ENCODE peak calls at places on chromosomes 16 and 17, in seven cellular contexts. S, U, V, I, B, W and N are unnamed samples.

GRCh38 chr16:86844691-86845090 is 266.3 kb downstream of the FOXL1 start:
- DNase-seq in I (no peak), U (no peak), W (peak), S (no peak), V (no peak), B (no peak), N (no peak)

GRCh38 chr16:4133897-4134372 is 17.7 kb upstream of the ADCY9 start:
- DNase-seq in S (no peak), U (no peak), I (no peak), B (no peak), W (no peak), V (peak), N (no peak)

GRCh38 chr17:21291357-21291756 is 6.8 kb downstream of the MAP2K3 start:
- DNase-seq in W (no peak), V (no peak), S (no peak), I (no peak), U (no peak), B (no peak), N (no peak)

GRCh38 chr16:82990155-82990554 is 363.4 kb downstream of the CDH13 start:
- DNase-seq in U (no peak), V (no peak), I (no peak), B (peak), W (no peak), S (no peak), N (no peak)

GRCh38 chr17:77516902-77517301 is 376.1 kb downstream of the SEC14L1 start:
- DNase-seq in I (no peak), B (peak), W (peak), U (peak), V (no peak), S (no peak), N (no peak)

GRCh38 chr16:66604376-66605176 is at the start of gene CMTM3:
- DNase-seq in I (peak), U (peak), W (peak), B (no peak), S (peak), V (peak), N (peak)

GRCh38 chr17:74852237-74853047 is 7.2 kb downstream of the GRIN2C start:
- DNase-seq in V (peak), B (peak), U (peak), S (no peak), I (no peak), W (no peak), N (peak)

GRCh38 chr17:74453665-74454196 is 12.7 kb upstream of the CD300A start:
- DNase-seq in W (peak), I (no peak), B (no peak), V (peak), U (no peak), S (no peak), N (no peak)

GRCh38 chr16:89031715-89032659 is 55.0 kb upstream of the CBFA2T3 start:
- DNase-seq in U (peak), B (no peak), I (no peak), W (peak), S (no peak), V (no peak), N (no peak)

GRCh38 chr17:76103274-76104139 is at the start of gene EXOC7:
- DNase-seq in W (peak), I (peak), V (peak), S (peak), B (peak), U (peak), N (peak)

GRCh38 chr17:75842411-75842810 is 1.8 kb downstream of the UNC13D start:
- DNase-seq in W (no peak), I (no peak), V (no peak), S (no peak), B (no peak), U (no peak), N (no peak)

GRCh38 chr16:72468582-72468981 is 296.6 kb upstream of the PMFBP1 start:
- DNase-seq in W (no peak), B (no peak), I (no peak), U (no peak), V (no peak), S (no peak), N (no peak)

GRCh38 chr16:85568519-85568918 is 44.6 kb upstream of the GSE1 start:
- DNase-seq in S (no peak), U (no peak), I (no peak), W (peak), V (no peak), B (no peak), N (no peak)

GRCh38 chr16:85565340-85565739 is 47.8 kb upstream of the GSE1 start:
- DNase-seq in B (no peak), W (no peak), S (no peak), U (no peak), V (no peak), I (no peak), N (no peak)

GRCh38 chr16:85565796-85566501 is 47.2 kb upstream of the GSE1 start:
- DNase-seq in S (no peak), W (no peak), U (no peak), V (no peak), B (no peak), I (no peak), N (no peak)

GRCh38 chr16:85567101-85567866 is 45.8 kb upstream of the GSE1 start:
- DNase-seq in V (no peak), I (no peak), W (no peak), B (no peak), S (no peak), U (no peak), N (no peak)

GRCh38 chr16:85566502-85567100 is 46.5 kb upstream of the GSE1 start:
- DNase-seq in U (no peak), I (no peak), W (no peak), S (no peak), V (no peak), B (no peak), N (peak)
- TF ChIP-seq CTCF in U (no peak), I (no peak), W (no peak), S (no peak), V (no peak), B (no peak), N (peak)

DNA sequence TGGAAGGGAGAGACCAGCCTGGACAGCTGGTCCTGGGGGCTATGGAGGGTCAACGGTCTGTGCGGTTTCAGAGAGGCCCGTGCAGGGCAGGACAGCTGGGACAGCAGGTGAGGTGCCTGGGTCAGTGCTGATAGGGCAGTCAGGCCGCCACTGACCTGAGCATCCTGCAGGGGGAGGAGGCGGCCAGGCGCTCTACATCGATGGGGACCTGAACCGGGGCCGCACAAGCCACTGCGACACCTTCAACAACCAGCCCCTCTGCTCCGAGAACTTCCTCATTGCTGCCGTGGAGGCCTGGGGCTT is 13.2 kb upstream of the ATP6V0C start:
- DNase-seq in S (no peak), I (no peak), B (no peak), W (no peak), U (no peak), V (peak), N (no peak)
- TF ChIP-seq CTCF in S (no peak), I (no peak), B (no peak), W (no peak), U (no peak), V (no peak), N (no peak)

DNA sequence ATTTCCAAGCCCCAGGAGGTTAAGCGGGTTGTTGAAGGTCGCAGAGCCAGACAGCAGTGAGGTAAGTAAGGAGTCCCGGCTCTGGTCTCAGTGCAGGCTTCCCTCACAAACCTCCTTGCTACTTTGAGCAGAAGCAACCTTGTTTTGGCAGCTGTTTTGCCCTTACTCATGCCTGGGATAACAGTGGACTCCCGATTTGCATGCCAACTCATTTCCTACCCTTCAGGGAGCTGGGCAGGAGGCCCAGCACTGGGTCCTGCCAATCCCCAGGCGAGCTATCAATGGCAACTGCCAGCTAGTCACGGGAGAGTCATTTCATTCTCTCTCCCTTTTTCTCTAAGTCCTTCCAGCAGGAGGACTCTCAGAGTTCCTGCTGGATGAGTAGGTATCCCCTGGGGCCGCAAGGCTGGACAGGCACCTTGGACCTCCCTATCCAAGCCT is 72.0 kb upstream of the KSR1 start:
- DNase-seq in W (peak), U (no peak), S (peak), B (peak), I (no peak), V (no peak), N (no peak)
- TF ChIP-seq CTCF in W (no peak), U (no peak), S (no peak), B (peak), I (no peak), V (no peak), N (no peak)

GRCh38 chr17:28854457-28855382 is at the start of gene ERAL1:
- DNase-seq in V (peak), W (peak), U (peak), S (peak), B (peak), I (peak), N (peak)
- TF ChIP-seq CTCF in V (no peak), W (peak), U (no peak), S (peak), B (peak), I (no peak), N (no peak)

GRCh38 chr16:71250461-71251232 is 20.1 kb upstream of the HYDIN start:
- DNase-seq in S (no peak), W (no peak), I (no peak), B (peak), V (no peak), U (no peak), N (no peak)

GRCh38 chr16:71254832-71255560 is 24.5 kb upstream of the HYDIN start:
- DNase-seq in U (no peak), B (no peak), W (no peak), I (no peak), V (no peak), S (no peak), N (no peak)

GRCh38 chr16:71247478-71247877 is 17.0 kb upstream of the HYDIN start:
- DNase-seq in I (no peak), U (no peak), V (no peak), W (no peak), B (no peak), S (no peak), N (no peak)

GRCh38 chr16:71246309-71246708 is 15.8 kb upstream of the HYDIN start:
- DNase-seq in W (no peak), I (no peak), S (no peak), U (no peak), V (no peak), B (no peak), N (no peak)

GRCh38 chr16:71249399-71249798 is 18.9 kb upstream of the HYDIN start:
- DNase-seq in S (no peak), V (peak), W (no peak), I (no peak), B (no peak), U (no peak), N (no peak)
- TF ChIP-seq CTCF in S (no peak), V (no peak), W (no peak), I (no peak), B (no peak), U (no peak), N (no peak)

GRCh38 chr17:48588519-48588918 is 1.5 kb downstream of the HOXB3 start:
- DNase-seq in I (no peak), B (no peak), V (no peak), S (no peak), W (no peak), U (no peak), N (no peak)
- TF ChIP-seq CTCF in I (no peak), B (no peak), V (no peak), S (no peak), W (no peak), U (no peak), N (no peak)

DNA sequence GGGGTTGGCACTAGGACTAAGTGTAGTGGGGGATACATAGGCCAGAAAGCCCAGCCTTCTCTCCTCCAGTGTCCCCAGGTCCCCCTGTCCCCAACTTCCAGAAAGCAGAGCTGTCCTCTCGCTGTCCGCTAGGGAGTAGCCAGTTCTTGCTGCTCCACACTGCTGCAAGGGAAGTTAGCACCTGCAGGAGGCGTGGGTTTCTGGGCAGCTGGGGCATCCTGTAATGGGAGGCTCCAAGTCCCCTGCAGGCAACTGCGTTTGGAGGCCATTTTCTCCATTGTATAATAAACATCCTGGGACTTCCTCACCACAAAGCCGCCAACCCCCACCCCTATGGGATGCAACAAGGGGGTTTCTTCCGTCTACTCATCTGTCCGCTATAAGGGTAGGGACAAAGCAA is 1.7 kb downstream of the RPRML start:
- DNase-seq in V (peak), W (peak), I (no peak), B (no peak), U (no peak), S (no peak), N (peak)
- TF ChIP-seq CTCF in V (peak), W (no peak), I (no peak), B (peak), U (no peak), S (no peak), N (peak)

DNA sequence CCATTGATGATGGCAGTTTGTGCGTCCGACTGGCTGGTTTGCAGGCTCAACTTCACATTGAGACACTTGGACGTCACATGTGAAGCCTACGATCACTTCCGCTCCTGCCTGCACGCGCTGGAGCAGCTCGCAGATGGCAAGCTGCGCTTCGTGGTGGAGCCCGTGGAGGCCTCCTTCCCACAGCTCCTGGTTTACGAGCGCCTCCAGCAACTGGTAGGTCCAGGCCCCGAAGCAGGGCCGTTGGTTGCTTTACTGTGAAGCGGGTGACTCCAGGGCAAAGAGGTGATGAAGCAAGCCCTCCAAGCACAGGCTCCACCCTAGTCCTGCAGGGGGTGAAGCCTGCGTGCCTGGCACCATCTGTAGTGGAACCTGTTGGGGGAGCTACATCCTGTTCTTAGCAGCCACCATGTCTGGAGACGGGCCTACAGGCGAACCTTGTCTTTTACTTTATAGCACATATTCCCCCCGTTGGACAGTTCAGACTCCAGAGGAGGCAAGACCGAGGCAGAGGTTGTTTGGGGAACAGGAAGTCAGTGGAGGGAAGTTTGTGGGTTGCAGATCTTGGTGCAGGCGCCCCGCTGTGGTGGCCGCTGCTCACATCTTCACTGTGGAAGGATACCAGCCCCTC is 23.1 kb downstream of the METTL22 start:
- DNase-seq in V (no peak), B (no peak), U (peak), W (peak), I (no peak), S (no peak), N (no peak)
- TF ChIP-seq CTCF in V (no peak), B (no peak), U (no peak), W (no peak), I (no peak), S (no peak), N (no peak)

DNA sequence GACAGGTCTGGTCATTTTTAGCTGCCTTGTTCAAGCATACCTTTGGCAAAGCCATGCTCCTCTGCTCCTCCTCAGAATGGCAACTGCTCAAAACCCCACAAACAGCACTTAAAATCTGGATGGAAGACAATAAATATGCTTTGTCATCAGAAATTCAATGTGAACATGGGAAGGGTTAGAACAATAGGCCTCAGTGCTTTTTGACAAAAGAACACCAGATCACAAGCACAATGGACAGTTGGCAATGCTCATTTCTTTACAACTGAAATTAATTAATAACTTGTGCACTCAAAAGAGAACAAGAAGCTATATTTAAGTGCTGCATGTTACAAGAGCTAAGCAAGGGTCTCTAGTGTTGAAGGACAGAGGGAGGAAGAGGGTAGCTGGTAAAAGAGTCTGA is 495.2 kb downstream of the TOX3 start:
- DNase-seq in V (no peak), S (no peak), W (no peak), I (no peak), B (no peak), U (no peak), N (no peak)
- TF ChIP-seq CTCF in V (no peak), S (no peak), W (no peak), I (no peak), B (no peak), U (no peak), N (no peak)